ENCODE peak calls at places on chromosomes 16 and 17, in ten cellular contexts. E is tibial nerve, S is Karpas-422, I is adrenal gland, N is cardiac muscle cell, O is PC-3, M is pancreas, D is colonic mucosa, J is ovary, T is AG04450. L is an unnamed sample.

GRCh38 chr17:41717408-41718286 is 5.5 kb downstream of the GAST start:
- DNase-seq in T (no peak), O (peak; percentile 57), N (no peak), S (no peak), D (no peak), M (no peak), I (no peak), J (no peak), E (no peak), L (no peak)

GRCh38 chr17:6470751-6471521 is 26.7 kb downstream of the PIMREG start:
- DNase-seq in J (no peak), I (no peak), D (no peak), T (no peak), M (peak; percentile 61), S (no peak), N (no peak), E (no peak), O (no peak), L (no peak)

GRCh38 chr16:11629071-11630030 is 38.9 kb upstream of the SNN start:
- DNase-seq in S (no peak), M (no peak), D (no peak), J (peak; percentile 25), I (peak; percentile 27), T (peak; percentile 44), O (no peak), E (no peak), N (no peak), L (peak; percentile 45)

GRCh38 chr16:48188449-48189102 is 32.8 kb upstream of the ABCC12 start:
- DNase-seq in M (no peak), E (no peak), T (no peak), N (no peak), S (peak; percentile 66), J (no peak), D (no peak), I (no peak), O (no peak), L (no peak)

GRCh38 chr17:17416007-17416399 is 60.8 kb upstream of the MED9 start:
- DNase-seq in D (peak; percentile 37), O (peak; percentile 81), E (no peak), N (peak; percentile 19), M (no peak), S (peak; percentile 87), T (no peak), I (no peak), J (no peak), L (no peak)

GRCh38 chr16:28492511-28492910 is 637 bp upstream of the CLN3 start:
- DNase-seq in O (no peak), E (no peak), M (no peak), D (no peak), I (no peak), T (no peak), S (no peak), J (no peak), N (no peak), L (no peak)

GRCh38 chr16:49757744-49758069 is 98.2 kb downstream of the ZNF423 start:
- DNase-seq in J (no peak), E (no peak), M (no peak), D (no peak), O (no peak), S (no peak), I (no peak), N (no peak), T (no peak), L (no peak)

GRCh38 chr17:41812176-41813038 is at the start of gene FKBP10:
- DNase-seq in S (peak; percentile 67), E (peak; percentile 49), T (peak; percentile 80), J (peak; percentile 84), O (peak; percentile 68), N (peak; percentile 97), I (peak; percentile 79), M (no peak), D (peak; percentile 55), L (peak; percentile 88)

GRCh38 chr17:10116267-10116666 is 82.1 kb downstream of the GAS7 start:
- DNase-seq in I (no peak), M (no peak), N (no peak), D (no peak), T (no peak), S (peak; percentile 59), O (no peak), E (no peak), J (no peak), L (peak; percentile 59)

GRCh38 chr17:10116676-10117075 is 81.7 kb downstream of the GAS7 start:
- DNase-seq in T (no peak), O (no peak), I (no peak), N (no peak), J (no peak), E (no peak), D (no peak), M (no peak), S (no peak), L (no peak)

GRCh38 chr17:10117581-10118001 is 80.8 kb downstream of the GAS7 start:
- DNase-seq in M (no peak), E (no peak), I (no peak), T (no peak), J (no peak), D (no peak), O (no peak), S (peak; percentile 92), N (no peak), L (no peak)

GRCh38 chr17:10115536-10115932 is 82.9 kb downstream of the GAS7 start:
- DNase-seq in T (no peak), N (no peak), D (no peak), O (no peak), J (no peak), S (no peak), E (no peak), M (no peak), I (no peak), L (no peak)

DNA sequence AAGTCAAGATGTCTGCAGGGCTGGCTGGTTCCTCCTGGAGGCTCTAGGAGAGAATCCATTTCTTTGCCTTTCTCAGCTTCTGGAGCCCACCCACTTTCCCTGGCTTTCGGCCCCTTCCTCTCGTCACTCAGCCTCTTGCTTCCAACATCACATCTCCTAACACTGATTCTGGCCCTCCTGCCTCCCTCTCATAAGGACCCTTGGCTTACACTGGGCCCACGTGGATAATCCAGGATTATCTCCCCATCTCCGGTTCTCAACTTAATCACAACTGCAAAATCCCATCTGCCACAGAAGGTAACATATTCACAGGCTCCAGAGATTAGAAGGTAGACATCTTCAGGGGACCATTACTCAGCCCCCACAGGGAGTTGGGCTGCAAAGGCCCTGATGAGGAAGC is 81.3 kb downstream of the GAS7 start:
- DNase-seq in D (no peak), T (no peak), I (no peak), M (no peak), S (peak; percentile 60), O (no peak), N (no peak), J (no peak), E (no peak), L (no peak)
- H3K4me3 ChIP-seq in D (no peak overlapping the region), T (no peak overlapping the region), I (no peak overlapping the region), M (no peak overlapping the region), S (peak overlapping the region; percentile 62), O (no peak overlapping the region), N (no peak overlapping the region), J (no peak overlapping the region), E (no peak overlapping the region), L (no peak overlapping the region)

GRCh38 chr16:68404736-68405345 is 43.5 kb downstream of the SMPD3 start:
- DNase-seq in O (no peak), J (no peak), I (no peak), M (no peak), S (no peak), N (no peak), D (no peak), E (no peak), T (no peak), L (no peak)

GRCh38 chr16:68406458-68407041 is 41.8 kb downstream of the SMPD3 start:
- DNase-seq in J (no peak), D (no peak), E (no peak), O (peak; percentile 35), M (no peak), N (no peak), S (no peak), I (no peak), T (no peak), L (no peak)

GRCh38 chr16:68408967-68409366 is 39.3 kb downstream of the SMPD3 start:
- DNase-seq in I (no peak), M (no peak), J (no peak), N (no peak), D (no peak), T (no peak), S (no peak), O (no peak), E (no peak), L (no peak)

GRCh38 chr16:68411086-68411485 is 37.2 kb downstream of the SMPD3 start:
- DNase-seq in M (no peak), E (no peak), O (no peak), T (no peak), N (no peak), S (no peak), I (no peak), D (no peak), J (no peak), L (no peak)

DNA sequence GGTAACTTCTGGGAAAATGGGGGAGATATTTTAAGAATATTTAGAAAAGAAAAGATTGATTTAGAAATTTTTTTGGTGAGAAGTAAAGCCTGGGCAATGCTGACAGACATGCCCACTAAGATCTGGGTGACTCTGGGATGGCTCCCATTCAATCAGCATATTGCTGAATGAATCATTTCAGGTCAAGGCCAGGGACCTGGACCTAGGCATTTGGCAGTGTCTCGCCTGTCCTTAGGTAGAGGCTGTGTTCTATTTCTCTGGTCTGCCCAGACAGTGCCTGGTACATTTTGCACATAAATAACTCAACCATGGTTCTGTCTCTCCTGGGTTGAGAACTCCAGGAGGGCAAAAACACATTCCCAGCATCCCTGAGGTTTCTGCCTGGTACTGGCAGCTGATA is 39.9 kb downstream of the SMPD3 start:
- DNase-seq in M (no peak), S (no peak), I (peak; percentile 55), D (no peak), E (no peak), T (no peak), N (no peak), O (no peak), J (no peak), L (no peak)
- H3K27ac ChIP-seq in M (no peak overlapping the region), S (no peak overlapping the region), I (no peak overlapping the region), D (no peak overlapping the region), E (no peak overlapping the region), T (no peak overlapping the region), N (no peak overlapping the region), O (no peak overlapping the region), J (no peak overlapping the region), L (no peak overlapping the region)

DNA sequence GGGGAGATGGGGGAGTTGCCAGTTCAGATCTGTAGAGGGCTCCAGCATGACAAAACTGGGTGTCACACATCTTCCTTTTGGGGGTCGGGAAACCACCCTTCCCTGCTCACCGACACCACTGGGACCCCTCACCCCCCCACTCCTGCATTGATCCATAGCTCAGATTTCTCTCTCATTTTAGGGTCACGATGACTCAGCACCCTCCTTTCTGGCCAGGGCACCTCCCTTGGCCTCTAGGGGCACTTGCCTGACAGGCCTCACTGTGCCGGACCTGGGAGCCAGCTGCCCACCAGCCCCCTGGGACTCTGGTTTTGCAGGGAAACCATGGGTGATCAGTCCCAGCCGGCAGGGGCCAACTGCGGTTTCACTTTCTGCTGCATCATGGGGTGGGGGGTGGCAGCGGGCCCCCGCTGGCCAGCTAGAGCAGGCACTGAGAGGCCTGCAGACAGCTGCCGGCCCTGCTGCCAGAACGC is 239.4 kb downstream of the MRTFB start:
- DNase-seq in N (no peak), O (no peak), D (no peak), I (no peak), M (no peak), J (no peak), S (peak; percentile 83), T (no peak), E (no peak), L (no peak)
- H3K4me3 ChIP-seq in N (no peak overlapping the region), O (no peak overlapping the region), D (no peak overlapping the region), I (no peak overlapping the region), M (no peak overlapping the region), J (peak overlapping the region; percentile 16), S (peak overlapping the region; percentile 96), T (peak overlapping the region; percentile 31), E (no peak overlapping the region), L (no peak overlapping the region)

DNA sequence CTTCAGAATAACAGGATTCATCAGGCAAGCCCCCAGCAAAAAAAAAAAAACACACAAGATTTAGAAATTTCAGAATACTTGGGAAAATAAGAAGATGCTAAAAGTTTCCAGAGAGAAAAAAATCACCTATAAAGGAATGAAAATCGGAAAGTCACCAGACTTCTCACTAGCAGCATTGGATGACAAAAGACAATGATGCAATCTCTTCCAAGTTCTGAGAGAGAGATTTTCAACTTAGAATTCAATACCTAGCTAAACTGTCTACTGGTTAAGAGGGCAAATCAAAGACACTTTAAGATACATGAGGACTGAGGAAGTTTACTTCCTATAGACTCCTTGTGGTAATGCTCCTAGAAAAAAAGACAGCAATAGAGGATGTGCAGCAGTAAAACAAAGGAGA is 23.9 kb upstream of the TNS4 start:
- DNase-seq in N (no peak), S (no peak), J (no peak), M (no peak), T (no peak), I (no peak), D (no peak), E (no peak), O (no peak), L (no peak)
- H3K27ac ChIP-seq in N (no peak overlapping the region), S (no peak overlapping the region), J (no peak overlapping the region), M (no peak overlapping the region), T (no peak overlapping the region), I (no peak overlapping the region), D (no peak overlapping the region), E (no peak overlapping the region), O (no peak overlapping the region), L (no peak overlapping the region)

L was measured in tibial artery.